ENCODE peak calls at places on chromosomes 6 and 20, in seven cellular contexts. Z is hepatocyte, S is endodermal cell, N is cardiac muscle cell, O is neural crest cell, G is lower leg skin, C is progenitor cell of endocrine pancreas. L is an unnamed sample.

GRCh38 chr6:1864496-1864895 is 254.8 kb downstream of the FOXC1 start:
- DNase-seq in Z (no peak), S (no peak), N (peak; percentile 71), O (no peak), G (no peak), C (no peak), L (no peak)

GRCh38 chr20:57783956-57784837 is 74.4 kb upstream of the PMEPA1 start:
- DNase-seq in Z (no peak), S (peak; percentile 36), N (no peak), O (no peak), G (no peak), C (no peak), L (no peak)

GRCh38 chr6:82397962-82398692 is 34.5 kb downstream of the TPBG start:
- DNase-seq in Z (no peak), S (no peak), N (no peak), O (no peak), G (no peak), C (no peak), L (no peak)

GRCh38 chr6:90521955-90522354 is 64.9 kb downstream of the MAP3K7 start:
- DNase-seq in Z (no peak), S (no peak), N (no peak), O (no peak), G (no peak), C (no peak), L (no peak)

GRCh38 chr6:21648475-21649050 is 55.0 kb downstream of the SOX4 start:
- DNase-seq in Z (no peak), S (no peak), N (no peak), O (no peak), G (no peak), C (no peak), L (peak; percentile 59)

GRCh38 chr6:75345413-75345812 is 60.8 kb upstream of the TMEM30A start:
- DNase-seq in Z (no peak), S (peak; percentile 63), N (no peak), O (no peak), G (no peak), C (no peak), L (no peak)

GRCh38 chr6:101296184-101296583 is 97.3 kb upstream of the GRIK2 start:
- DNase-seq in Z (no peak), S (no peak), N (no peak), O (no peak), G (no peak), C (no peak), L (no peak)

GRCh38 chr6:40543776-40544175 is 43.4 kb downstream of the LRFN2 start:
- DNase-seq in Z (no peak), S (no peak), N (no peak), O (no peak), G (no peak), C (no peak), L (no peak)

GRCh38 chr6:2839195-2839981 is 2.3 kb downstream of the SERPINB1 start:
- DNase-seq in Z (peak; percentile 76), S (no peak), N (no peak), O (no peak), G (no peak), C (no peak), L (no peak)

GRCh38 chr6:38337819-38338465 is 301.8 kb downstream of the BTBD9 start:
- DNase-seq in Z (peak; percentile 23), S (no peak), N (no peak), O (no peak), G (no peak), C (no peak), L (no peak)
- TF ChIP-seq CTCF in Z (no peak), S (peak; percentile 35), N (peak; percentile 28), O (peak; percentile 27), G (no peak), C (no peak), L (no peak)

GRCh38 chr6:53931086-53931485 is 136.3 kb downstream of the LRRC1 start:
- DNase-seq in Z (no peak), S (no peak), N (no peak), O (no peak), G (no peak), C (no peak), L (no peak)

GRCh38 chr6:53929340-53930120 is 134.7 kb downstream of the LRRC1 start:
- DNase-seq in Z (no peak), S (no peak), N (no peak), O (no peak), G (peak; percentile 78), C (no peak), L (no peak)

GRCh38 chr6:53928641-53929339 is 134.0 kb downstream of the LRRC1 start:
- DNase-seq in Z (no peak), S (no peak), N (no peak), O (no peak), G (no peak), C (no peak), L (no peak)

GRCh38 chr6:53932502-53932901 is 137.7 kb downstream of the LRRC1 start:
- DNase-seq in Z (no peak), S (no peak), N (no peak), O (no peak), G (no peak), C (no peak), L (no peak)

DNA sequence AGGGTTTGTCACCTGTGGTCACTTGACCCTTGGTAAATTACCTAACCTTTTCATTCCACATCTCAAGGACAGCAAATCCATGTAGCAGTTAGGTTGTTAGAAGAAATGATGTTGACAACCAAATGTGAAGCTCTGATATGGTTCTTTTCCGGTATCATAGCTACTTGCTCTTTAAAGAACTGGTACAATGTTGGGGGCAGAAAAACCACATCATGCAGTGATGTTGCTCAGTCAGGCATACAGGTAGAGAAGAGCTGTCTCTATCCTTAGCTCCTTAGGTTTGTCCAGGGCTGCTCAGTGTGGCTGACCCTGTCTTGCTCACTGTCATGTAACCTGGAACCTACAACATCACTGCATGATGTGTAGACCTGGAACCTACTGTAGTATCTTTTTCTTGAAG is 135.5 kb downstream of the LRRC1 start:
- DNase-seq in Z (no peak), S (no peak), N (no peak), O (no peak), G (no peak), C (no peak), L (no peak)
- TF ChIP-seq CTCF in Z (no peak), S (no peak), N (no peak), O (no peak), G (no peak), C (no peak), L (no peak)

GRCh38 chr6:160519603-160520042 is 144.5 kb downstream of the LPA start:
- DNase-seq in Z (no peak), S (no peak), N (no peak), O (no peak), G (peak; percentile 64), C (no peak), L (peak; percentile 76)
- TF ChIP-seq CTCF in Z (no peak), S (peak; percentile 96), N (peak; percentile 96), O (peak; percentile 98), G (no peak), C (peak; percentile 97), L (peak; percentile 96)

GRCh38 chr6:72217626-72218025 is 331.3 kb downstream of the RIMS1 start:
- DNase-seq in Z (no peak), S (no peak), N (no peak), O (no peak), G (no peak), C (no peak), L (no peak)

GRCh38 chr6:72212686-72213085 is 326.3 kb downstream of the RIMS1 start:
- DNase-seq in Z (no peak), S (no peak), N (no peak), O (no peak), G (no peak), C (no peak), L (no peak)

GRCh38 chr6:72219536-72219935 is 333.2 kb downstream of the RIMS1 start:
- DNase-seq in Z (no peak), S (no peak), N (no peak), O (no peak), G (no peak), C (no peak), L (no peak)

GRCh38 chr6:72216222-72217106 is 330.1 kb downstream of the RIMS1 start:
- DNase-seq in Z (peak; percentile 37), S (no peak), N (no peak), O (no peak), G (no peak), C (no peak), L (no peak)

GRCh38 chr6:72218125-72218524 is 331.8 kb downstream of the RIMS1 start:
- DNase-seq in Z (peak; percentile 64), S (peak; percentile 91), N (peak; percentile 76), O (peak; percentile 41), G (no peak), C (peak; percentile 32), L (peak; percentile 12)
- TF ChIP-seq CTCF in Z (no peak), S (peak; percentile 80), N (peak; percentile 58), O (peak; percentile 66), G (no peak), C (peak; percentile 67), L (peak; percentile 21)

GRCh38 chr6:111829581-111829980 is 43.7 kb downstream of the FYN start:
- DNase-seq in Z (no peak), S (no peak), N (no peak), O (no peak), G (no peak), C (no peak), L (no peak)
- TF ChIP-seq CTCF in Z (no peak), S (no peak), N (no peak), O (no peak), G (no peak), C (no peak), L (no peak)

DNA sequence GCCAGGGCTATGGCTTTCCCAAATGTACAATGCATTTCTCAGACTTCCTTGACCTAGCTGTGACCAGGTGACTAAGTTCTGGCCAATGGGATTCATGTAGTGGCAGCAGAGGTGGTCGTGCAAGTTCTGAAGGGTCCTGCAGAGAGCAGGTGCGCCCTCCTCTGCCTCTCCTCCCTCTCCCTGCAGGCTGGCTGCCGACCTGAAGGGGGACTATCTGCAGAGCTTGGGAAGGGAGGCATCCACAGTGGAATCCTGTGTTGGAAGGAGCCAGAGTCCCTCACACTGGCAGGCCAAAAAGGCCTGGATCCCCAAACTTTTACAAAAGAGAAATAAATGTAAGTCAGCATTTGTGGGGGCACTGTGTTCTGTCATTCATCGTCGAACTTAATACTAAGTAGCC is 66.6 kb downstream of the CDH26 start:
- DNase-seq in Z (no peak), S (peak; percentile 76), N (no peak), O (no peak), G (no peak), C (no peak), L (no peak)
- TF ChIP-seq CTCF in Z (no peak), S (peak; percentile 66), N (no peak), O (no peak), G (no peak), C (no peak), L (no peak)

L was measured in GM10248.